ENCODE peak calls at places on chromosomes 6 and 20, in eight cellular contexts. V is central memory CD4-positive, alpha-beta T cell; W is HT1080; E is AG09319; N is T-helper 9 cell; L is mammary epithelial cell; C is activated CD4-positive, alpha-beta T cell treated with anti-CD3 and anti-CD28 coated beads for 24 hours; M is foreskin fibroblast. F is an unnamed sample.

GRCh38 chr20:35653893-35654292 is 10.8 kb downstream of the CPNE1 start:
- DNase-seq in V (no peak), W (no peak), E (no peak), N (no peak), L (no peak), C (no peak), M (no peak), F (no peak)

GRCh38 chr6:33171096-33171888 is 21.0 kb downstream of the COL11A2 start:
- DNase-seq in V (no peak), W (no peak), E (no peak), N (no peak), L (no peak), C (no peak), M (no peak), F (no peak)

GRCh38 chr20:10584319-10584812 is 89.4 kb downstream of the JAG1 start:
- DNase-seq in V (no peak), W (no peak), E (no peak), N (no peak), L (no peak), C (no peak), M (no peak), F (no peak)

GRCh38 chr6:35067234-35067633 is 73.9 kb downstream of the TCP11 start:
- DNase-seq in V (no peak), W (no peak), E (no peak), N (no peak), L (no peak), C (no peak), M (no peak), F (no peak)

GRCh38 chr6:35084041-35084491 is 57.1 kb downstream of the TCP11 start:
- DNase-seq in V (no peak), W (no peak), E (no peak), N (no peak), L (no peak), C (no peak), M (no peak), F (no peak)

GRCh38 chr6:125773387-125774341 is 17.1 kb upstream of the NCOA7 start:
- DNase-seq in V (no peak), W (no peak), E (no peak), N (no peak), L (peak; percentile 74), C (no peak), M (no peak), F (no peak)

GRCh38 chr6:5617179-5617578 is 355.9 kb downstream of the FARS2 start:
- DNase-seq in V (no peak), W (no peak), E (no peak), N (no peak), L (no peak), C (no peak), M (no peak), F (no peak)

GRCh38 chr20:49306903-49307336 is 29.1 kb upstream of the ZNFX1 start:
- DNase-seq in V (no peak), W (no peak), E (no peak), N (no peak), L (no peak), C (no peak), M (no peak), F (no peak)

GRCh38 chr6:27867941-27868705 is 44.1 kb downstream of the OR2B2 start:
- DNase-seq in V (no peak), W (no peak), E (no peak), N (no peak), L (no peak), C (no peak), M (no peak), F (no peak)

GRCh38 chr6:127458817-127459216 is 372 bp downstream of the KIAA0408 start:
- DNase-seq in V (no peak), W (no peak), E (no peak), N (no peak), L (peak; percentile 13), C (no peak), M (peak; percentile 71), F (no peak)

GRCh38 chr6:111573892-111574800 is 31.5 kb downstream of the TRAF3IP2 start:
- DNase-seq in V (no peak), W (peak; percentile 89), E (peak; percentile 84), N (no peak), L (peak; percentile 80), C (no peak), M (peak; percentile 85), F (no peak)

GRCh38 chr6:97195117-97195516 is 87.9 kb downstream of the MMS22L start:
- DNase-seq in V (no peak), W (no peak), E (no peak), N (no peak), L (no peak), C (no peak), M (peak; percentile 6), F (no peak)

GRCh38 chr6:44304282-44305199 is 8.6 kb downstream of the AARS2 start:
- DNase-seq in V (peak; percentile 28), W (peak; percentile 48), E (no peak), N (peak; percentile 21), L (peak; percentile 10), C (no peak), M (peak; percentile 12), F (peak; percentile 66)

GRCh38 chr6:150528648-150529285 is 70.9 kb upstream of the PLEKHG1 start:
- DNase-seq in V (no peak), W (no peak), E (no peak), N (no peak), L (peak; percentile 22), C (no peak), M (peak; percentile 1), F (peak; percentile 64)

GRCh38 chr6:156175971-156176421 is 601.2 kb upstream of the ARID1B start:
- DNase-seq in V (no peak), W (no peak), E (no peak), N (no peak), L (no peak), C (no peak), M (no peak), F (peak; percentile 59)

GRCh38 chr20:62727584-62728027 is 19.0 kb downstream of the NTSR1 start:
- DNase-seq in V (no peak), W (no peak), E (no peak), N (no peak), L (no peak), C (no peak), M (no peak), F (no peak)

GRCh38 chr6:142155895-142156757 is 9.1 kb downstream of the VTA1 start:
- DNase-seq in V (peak; percentile 18), W (no peak), E (no peak), N (no peak), L (no peak), C (no peak), M (no peak), F (no peak)

GRCh38 chr20:37567671-37568588 is 40.3 kb upstream of the BLCAP start:
- DNase-seq in V (no peak), W (no peak), E (no peak), N (no peak), L (no peak), C (no peak), M (no peak), F (peak; percentile 46)

GRCh38 chr6:36298037-36298436 is 28.2 kb downstream of the PNPLA1 start:
- DNase-seq in V (no peak), W (no peak), E (no peak), N (no peak), L (no peak), C (no peak), M (no peak), F (no peak)

GRCh38 chr20:59785986-59786753 is 147.3 kb downstream of the SYCP2 start:
- DNase-seq in V (no peak), W (no peak), E (no peak), N (no peak), L (no peak), C (no peak), M (no peak), F (no peak)

GRCh38 chr6:121653624-121654008 is 218.2 kb downstream of the GJA1 start:
- DNase-seq in V (no peak), W (no peak), E (no peak), N (no peak), L (no peak), C (no peak), M (no peak), F (no peak)

F was measured in WTC11.